ENCODE peak calls at places on chromosomes 16 and 17, in seven cellular contexts. G is kidney epithelial cell; D is hypothalamus; T is cardiac fibroblast; B is head of caudate nucleus; H is NCI-H2081; J is activated CD4-positive, alpha-beta T cell treated with anti-CD3 and anti-CD28 coated beads for 24 hours. Y is an unnamed sample.

GRCh38 chr17:69474171-69474831 is 59.8 kb downstream of the MAP2K6 start:
- DNase-seq in G (no peak), D (no peak), T (no peak), B (no peak), H (no peak), J (no peak), Y (no peak)

GRCh38 chr17:66673668-66674276 is 161.1 kb upstream of the CACNG5 start:
- DNase-seq in G (no peak), D (no peak), T (peak), B (peak), H (peak), J (no peak), Y (no peak)

GRCh38 chr17:78781339-78782304 is at the start of gene CYTH1:
- DNase-seq in G (no peak), D (peak), T (peak), B (peak), H (peak), J (no peak), Y (no peak)

GRCh38 chr16:88119881-88120280 is 168.6 kb downstream of the BANP start:
- DNase-seq in G (no peak), D (no peak), T (no peak), B (no peak), H (no peak), J (no peak), Y (no peak)

GRCh38 chr16:88655733-88656281 is 5.0 kb upstream of the CYBA start:
- DNase-seq in G (no peak), D (no peak), T (no peak), B (no peak), H (no peak), J (no peak), Y (no peak)

GRCh38 chr17:58156839-58157803 is 8.9 kb downstream of the OR4D1 start:
- DNase-seq in G (no peak), D (no peak), T (peak), B (peak), H (peak), J (peak), Y (no peak)

GRCh38 chr17:4708436-4708835 is 2.0 kb upstream of the ARRB2 start:
- DNase-seq in G (no peak), D (no peak), T (no peak), B (peak), H (peak), J (peak), Y (no peak)

GRCh38 chr16:4410335-4411075 is 5.9 kb downstream of the CORO7 start:
- DNase-seq in G (no peak), D (no peak), T (peak), B (peak), H (peak), J (no peak), Y (no peak)

GRCh38 chr16:83794874-83795273 is 12.9 kb upstream of the HSBP1 start:
- DNase-seq in G (no peak), D (no peak), T (no peak), B (no peak), H (no peak), J (no peak), Y (no peak)

GRCh38 chr16:19555938-19556778 is 655 bp downstream of the VPS35L start:
- DNase-seq in G (no peak), D (no peak), T (peak), B (no peak), H (no peak), J (peak), Y (peak)

GRCh38 chr16:17412221-17412620 is 58.5 kb downstream of the XYLT1 start:
- DNase-seq in G (no peak), D (no peak), T (peak), B (no peak), H (no peak), J (no peak), Y (no peak)

GRCh38 chr16:86086471-86086870 is 187.5 kb downstream of the IRF8 start:
- DNase-seq in G (no peak), D (no peak), T (no peak), B (no peak), H (no peak), J (no peak), Y (no peak)

GRCh38 chr16:14334366-14335105 is 263.4 kb downstream of the MRTFB start:
- DNase-seq in G (no peak), D (no peak), T (peak), B (no peak), H (no peak), J (no peak), Y (no peak)

GRCh38 chr17:28644782-28645575 is at the start of gene BLTP2:
- DNase-seq in G (peak), D (peak), T (peak), B (peak), H (peak), J (peak), Y (peak)

GRCh38 chr17:57916925-57917858 is 38.0 kb downstream of the CUEDC1 start:
- DNase-seq in G (no peak), D (no peak), T (no peak), B (peak), H (peak), J (no peak), Y (no peak)

GRCh38 chr17:74862108-74862901 is 2.6 kb upstream of the GRIN2C start:
- DNase-seq in G (no peak), D (peak), T (peak), B (peak), H (peak), J (peak), Y (no peak)

GRCh38 chr16:11198817-11199216 is 57.2 kb downstream of the SOCS1 start:
- DNase-seq in G (no peak), D (no peak), T (no peak), B (no peak), H (no peak), J (no peak), Y (no peak)

GRCh38 chr16:49910761-49911160 is 54.8 kb upstream of the ZNF423 start:
- DNase-seq in G (no peak), D (no peak), T (no peak), B (no peak), H (no peak), J (no peak), Y (no peak)

GRCh38 chr17:58337600-58338453 is 9.2 kb upstream of the TSPOAP1 start:
- DNase-seq in G (peak), D (no peak), T (peak), B (peak), H (no peak), J (peak), Y (peak)

GRCh38 chr17:29581583-29582253 is 7.7 kb downstream of the GIT1 start:
- DNase-seq in G (no peak), D (no peak), T (no peak), B (peak), H (peak), J (no peak), Y (no peak)

GRCh38 chr17:29005936-29006438 is at the start of gene SEZ6:
- DNase-seq in G (no peak), D (peak), T (peak), B (peak), H (peak), J (peak), Y (no peak)

GRCh38 chr16:2483160-2483559 is 8.2 kb downstream of the TBC1D24 start:
- DNase-seq in G (no peak), D (no peak), T (no peak), B (no peak), H (no peak), J (no peak), Y (no peak)

GRCh38 chr16:76535-77272 is 1.3 kb upstream of the MPG start:
- DNase-seq in G (no peak), D (no peak), T (peak), B (peak), H (peak), J (no peak), Y (no peak)

GRCh38 chr17:9911089-9911488 is 6.0 kb upstream of the RCVRN start:
- DNase-seq in G (no peak), D (no peak), T (no peak), B (no peak), H (no peak), J (no peak), Y (no peak)

GRCh38 chr16:279531-279930 is 860 bp upstream of the ARHGDIG start:
- DNase-seq in G (no peak), D (no peak), T (no peak), B (no peak), H (no peak), J (no peak), Y (no peak)

GRCh38 chr16:2233872-2234812 is 2.1 kb upstream of the DNASE1L2 start:
- DNase-seq in G (no peak), D (no peak), T (no peak), B (no peak), H (peak), J (no peak), Y (no peak)